ENCODE peak calls at places on chromosomes 11 and 22, in seven cellular contexts. J is A549, K is neural progenitor cell, C is PC-3, W is MM.1S, D is mesendoderm, S is endothelial cell of umbilical vein. P is an unnamed sample.

GRCh38 chr11:74019104-74019738 is 10.3 kb upstream of the UCP3 start:
- DNase-seq in K (no peak), J (no peak), C (no peak), D (no peak), W (no peak), S (no peak), P (no peak)

GRCh38 chr11:130407978-130408377 is 20.4 kb downstream of the ADAMTS8 start:
- DNase-seq in J (no peak), K (no peak), W (no peak), S (no peak), C (peak; percentile 99), D (no peak), P (peak; percentile 68)

GRCh38 chr11:75365711-75366181 is 14.3 kb upstream of the ARRB1 start:
- DNase-seq in C (peak; percentile 58), D (no peak), W (no peak), S (peak; percentile 60), J (no peak), K (no peak), P (no peak)

GRCh38 chr11:100872951-100873350 is 185.9 kb downstream of the ARHGAP42 start:
- DNase-seq in C (no peak), W (no peak), K (no peak), D (no peak), J (no peak), S (no peak), P (no peak)

GRCh38 chr22:20552913-20553401 is 45.5 kb downstream of the MED15 start:
- DNase-seq in J (no peak), K (no peak), S (peak; percentile 91), D (no peak), C (no peak), W (no peak), P (no peak)

GRCh38 chr22:44445307-44445680 is 52.7 kb downstream of the RTL6 start:
- DNase-seq in C (no peak), D (no peak), W (no peak), K (no peak), S (no peak), J (no peak), P (no peak)

GRCh38 chr11:65277878-65278277 is 16.1 kb downstream of the POLA2 start:
- DNase-seq in W (no peak), S (no peak), K (no peak), J (no peak), D (no peak), C (no peak), P (no peak)

GRCh38 chr11:126246636-126247035 is 22.1 kb downstream of the SRPRA start:
- DNase-seq in S (peak; percentile 92), C (no peak), W (no peak), D (no peak), K (no peak), J (no peak), P (no peak)

GRCh38 chr22:23762866-23763578 is at the start of gene C22orf15:
- DNase-seq in D (peak; percentile 83), C (no peak), W (no peak), J (no peak), S (peak; percentile 28), K (peak; percentile 48), P (no peak)

GRCh38 chr22:30523646-30524489 is 18.4 kb upstream of the SEC14L4 start:
- DNase-seq in S (no peak), K (no peak), C (no peak), D (no peak), J (no peak), W (no peak), P (no peak)

GRCh38 chr22:36352775-36353507 is 34.8 kb downstream of the MYH9 start:
- DNase-seq in W (no peak), S (peak; percentile 90), D (no peak), K (peak; percentile 38), C (no peak), J (no peak), P (no peak)

GRCh38 chr11:109929308-109929707 is 163.9 kb upstream of the ZC3H12C start:
- DNase-seq in W (no peak), C (no peak), K (no peak), D (no peak), J (no peak), S (no peak), P (no peak)

GRCh38 chr22:39931271-39931670 is 28.9 kb upstream of the TMA7B start:
- DNase-seq in J (no peak), S (no peak), W (no peak), C (no peak), D (no peak), K (no peak), P (no peak)

GRCh38 chr11:109729761-109730160 is 307.8 kb downstream of the C11orf87 start:
- DNase-seq in C (no peak), J (no peak), K (no peak), S (no peak), D (no peak), W (peak; percentile 42), P (no peak)

GRCh38 chr11:104432981-104433380 is 269.0 kb upstream of the PDGFD start:
- DNase-seq in W (no peak), S (no peak), K (no peak), C (no peak), D (no peak), J (no peak), P (no peak)

GRCh38 chr11:655036-655726 is 18.1 kb downstream of the DRD4 start:
- DNase-seq in S (no peak), J (no peak), C (peak; percentile 42), D (no peak), W (no peak), K (no peak), P (no peak)

DNA sequence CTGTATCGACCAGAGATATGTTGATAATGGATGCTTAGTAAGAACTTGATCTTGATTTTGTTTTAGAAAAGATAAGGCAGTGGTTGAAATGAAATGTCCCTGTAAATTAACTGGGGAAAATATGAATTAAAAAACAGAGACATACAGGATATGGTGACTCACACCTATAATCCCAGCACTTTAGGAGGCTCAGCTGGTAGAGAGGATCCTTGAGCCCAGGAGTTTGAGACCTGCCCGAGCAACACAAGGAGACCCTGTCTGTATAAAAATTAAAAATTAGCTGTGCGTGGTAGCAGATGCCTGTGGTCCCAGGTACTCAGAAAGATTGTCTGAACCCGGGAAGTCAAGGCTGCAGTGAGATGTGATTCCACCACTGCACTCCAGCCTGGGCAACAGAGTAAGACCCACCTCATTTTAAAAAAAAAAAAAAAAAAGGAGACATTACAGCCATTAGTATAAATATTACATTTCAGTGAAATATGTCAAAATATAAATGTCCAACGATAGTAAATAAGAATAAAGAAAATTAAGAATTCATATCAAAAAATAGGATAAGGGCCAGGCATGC is 4.6 kb downstream of the PICALM start:
- DNase-seq in D (peak; percentile 37), K (no peak), W (no peak), S (peak; percentile 66), J (no peak), C (peak; percentile 35), P (no peak)
- H3K4me3 ChIP-seq in D (no peak overlapping the region), K (no peak overlapping the region), W (no peak overlapping the region), S (no peak overlapping the region), J (no peak overlapping the region), C (peak overlapping the region; percentile 9), P (peak overlapping the region; percentile 35)

GRCh38 chr11:32561835-32562234 is 21.8 kb upstream of the EIF3M start:
- DNase-seq in J (no peak), C (peak; percentile 23), D (peak; percentile 30), W (no peak), K (no peak), S (no peak), P (no peak)

GRCh38 chr11:32566527-32566926 is 17.1 kb upstream of the EIF3M start:
- DNase-seq in S (no peak), J (no peak), W (no peak), D (no peak), C (no peak), K (no peak), P (no peak)

GRCh38 chr11:32562839-32563599 is 20.6 kb upstream of the EIF3M start:
- DNase-seq in C (no peak), S (no peak), K (no peak), D (no peak), J (no peak), W (no peak), P (no peak)

GRCh38 chr11:32569313-32569881 is 14.2 kb upstream of the EIF3M start:
- DNase-seq in J (no peak), W (no peak), D (no peak), S (no peak), K (no peak), C (no peak), P (no peak)

GRCh38 chr11:32563600-32563959 is 20.1 kb upstream of the EIF3M start:
- DNase-seq in C (no peak), J (no peak), S (no peak), W (no peak), D (no peak), K (no peak), P (no peak)
- H3K4me1 ChIP-seq in C (no peaks in the 10 kb centered on the region), J (no peaks in the 10 kb centered on the region), S (no peaks in the 10 kb centered on the region), W (no peaks in the 10 kb centered on the region), D (no peaks in the 10 kb centered on the region), K (no peaks in the 10 kb centered on the region), P (no peaks in the 10 kb centered on the region)

GRCh38 chr11:12198261-12198925 is 88.0 kb downstream of the MICAL2 start:
- DNase-seq in C (no peak), S (no peak), D (no peak), K (no peak), J (no peak), W (no peak), P (no peak)

GRCh38 chr11:12200359-12201015 is 90.1 kb downstream of the MICAL2 start:
- DNase-seq in D (no peak), S (peak; percentile 93), J (no peak), W (no peak), C (no peak), K (no peak), P (no peak)

GRCh38 chr11:12202911-12203310 is 92.5 kb downstream of the MICAL2 start:
- DNase-seq in D (no peak), J (no peak), S (no peak), C (no peak), W (no peak), K (no peak), P (no peak)

GRCh38 chr11:12199231-12199948 is 89.0 kb downstream of the MICAL2 start:
- DNase-seq in D (peak; percentile 52), S (peak; percentile 70), J (no peak), K (no peak), C (no peak), W (peak; percentile 83), P (no peak)

GRCh38 chr11:12201016-12201985 is 90.9 kb downstream of the MICAL2 start:
- DNase-seq in K (no peak), C (no peak), S (peak; percentile 99), W (no peak), D (peak; percentile 94), J (no peak), P (no peak)
- H3K4me2 ChIP-seq in K (no peak overlapping the region), C (no peak overlapping the region), S (peak overlapping the region; percentile 29), W (no peak overlapping the region), D (no peak overlapping the region), J (no peak overlapping the region), P (no peak overlapping the region)

GRCh38 chr11:86377972-86378371 is 3.3 kb downstream of the CCDC81 start:
- DNase-seq in J (no peak), S (no peak), W (no peak), K (no peak), D (no peak), C (peak; percentile 2), P (no peak)

GRCh38 chr11:86370922-86371614 is 3.6 kb upstream of the CCDC81 start:
- DNase-seq in C (peak; percentile 80), J (no peak), D (peak; percentile 63), S (peak; percentile 67), K (no peak), W (no peak), P (peak; percentile 38)

GRCh38 chr11:86374121-86374520 is 566 bp upstream of the CCDC81 start:
- DNase-seq in C (no peak), W (no peak), D (no peak), J (no peak), S (peak; percentile 38), K (no peak), P (no peak)

GRCh38 chr11:86372586-86372985 is 2.1 kb upstream of the CCDC81 start:
- DNase-seq in C (no peak), K (no peak), D (no peak), S (no peak), W (no peak), J (no peak), P (no peak)

GRCh38 chr11:86374586-86374985 is at the start of gene CCDC81:
- DNase-seq in W (no peak), K (peak; percentile 80), S (peak; percentile 41), J (no peak), C (no peak), D (peak; percentile 85), P (no peak)
- H3K4me3 ChIP-seq in W (no peak within 1 kb of the TSS), K (peak within 1 kb of the TSS; percentile 24), S (peak within 1 kb of the TSS; percentile 13), J (no peak within 1 kb of the TSS), C (no peak within 1 kb of the TSS), D (no peak within 1 kb of the TSS), P (no peak within 1 kb of the TSS)